ENCODE peak calls at places on chromosomes 2 and 18, in ten cellular contexts. J, G, F, L, S, P, K, M, R and W are unnamed samples.

GRCh38 chr2:63055510-63056308 is 5.1 kb downstream of the OTX1 start:
- DNase-seq in S (no peak), G (no peak), L (no peak), F (no peak), M (no peak), J (no peak), P (no peak), R (peak), K (no peak), W (no peak)

GRCh38 chr2:151976945-151977353 is 121.9 kb downstream of the CACNB4 start:
- DNase-seq in R (no peak), L (no peak), S (no peak), M (no peak), F (no peak), K (no peak), P (no peak), J (no peak), G (no peak), W (no peak)

GRCh38 chr2:58569460-58570185 is 328.5 kb upstream of the FANCL start:
- DNase-seq in K (no peak), J (no peak), P (no peak), F (no peak), G (no peak), L (no peak), M (peak), S (no peak), R (no peak), W (no peak)

GRCh38 chr2:47357475-47357874 is 45.5 kb upstream of the MSH2 start:
- DNase-seq in J (no peak), G (no peak), R (no peak), F (no peak), S (no peak), P (no peak), K (no peak), M (peak), L (no peak), W (peak)

GRCh38 chr2:75079575-75079974 is 119.7 kb downstream of the TACR1 start:
- DNase-seq in K (no peak), G (no peak), S (no peak), R (no peak), J (no peak), P (no peak), F (no peak), M (no peak), L (no peak), W (no peak)

GRCh38 chr2:26214759-26215158 is 29.7 kb downstream of the HADHA start:
- DNase-seq in L (no peak), R (no peak), S (no peak), F (no peak), P (no peak), K (no peak), G (no peak), M (no peak), J (no peak), W (no peak)

GRCh38 chr2:63614983-63615945 is 26.5 kb downstream of the MDH1 start:
- DNase-seq in P (no peak), G (no peak), K (no peak), F (no peak), J (no peak), L (no peak), M (peak), S (peak), R (no peak), W (no peak)

GRCh38 chr18:22228930-22229329 is 59.5 kb downstream of the GATA6 start:
- DNase-seq in F (no peak), J (no peak), S (no peak), G (no peak), M (peak), K (no peak), P (no peak), L (no peak), R (no peak), W (no peak)

GRCh38 chr18:51185075-51185474 is 12.4 kb downstream of the MEX3C start:
- DNase-seq in L (no peak), M (no peak), K (no peak), J (no peak), F (no peak), R (no peak), P (no peak), S (no peak), G (no peak), W (no peak)

GRCh38 chr2:96111257-96111640 is 5.1 kb downstream of the ADRA2B start:
- DNase-seq in P (no peak), S (no peak), R (no peak), G (no peak), M (no peak), F (no peak), L (no peak), K (no peak), J (no peak), W (no peak)

GRCh38 chr2:231512222-231512621 is 18.0 kb downstream of the NMUR1 start:
- DNase-seq in L (no peak), R (peak), K (no peak), J (no peak), P (no peak), F (peak), S (peak), M (no peak), G (no peak), W (no peak)

GRCh38 chr2:120600786-120601185 is 134.9 kb upstream of the GLI2 start:
- DNase-seq in K (peak), L (no peak), J (no peak), M (no peak), F (no peak), R (peak), P (no peak), S (no peak), G (no peak), W (no peak)

GRCh38 chr2:133602538-133602937 is 34.3 kb upstream of the NCKAP5 start:
- DNase-seq in L (no peak), S (no peak), F (no peak), J (no peak), K (no peak), R (no peak), G (no peak), M (peak), P (no peak), W (no peak)

GRCh38 chr18:35158728-35159443 is 81.9 kb upstream of the ZNF397 start:
- DNase-seq in P (no peak), S (no peak), K (no peak), J (no peak), L (no peak), M (peak), G (no peak), R (no peak), F (no peak), W (no peak)

GRCh38 chr2:178478442-178479274 is at the start of gene FKBP7:
- DNase-seq in R (peak), F (peak), J (peak), G (peak), K (peak), P (peak), M (peak), L (peak), S (peak), W (peak)

GRCh38 chr18:23689031-23689615 is at the start of gene LAMA3:
- DNase-seq in R (peak), P (peak), G (no peak), J (peak), M (peak), S (no peak), L (peak), K (peak), F (peak), W (peak)

GRCh38 chr2:98656800-98657199 is 48.4 kb downstream of the UNC50 start:
- DNase-seq in S (no peak), L (no peak), K (no peak), J (no peak), M (no peak), G (no peak), F (no peak), R (no peak), P (peak), W (no peak)